ENCODE peak calls at places on chromosomes 5 and 9, in five cellular contexts. V, H, E, F and T are unnamed samples.

GRCh38 chr9:128011071-128011817 is 30.5 kb upstream of the EEIG1 start:
- DNase-seq in E (no peak), V (no peak), F (no peak), H (no peak), T (peak; percentile 24)

GRCh38 chr5:174386846-174387245 is 337.5 kb upstream of the MSX2 start:
- DNase-seq in E (no peak), H (no peak), V (no peak), F (no peak), T (no peak)

GRCh38 chr5:93874080-93874479 is 132.7 kb upstream of the POU5F2 start:
- DNase-seq in H (no peak), V (no peak), F (no peak), E (no peak), T (no peak)

GRCh38 chr5:138967806-138968448 is 92.8 kb upstream of the LRRTM2 start:
- DNase-seq in E (no peak), V (no peak), H (no peak), F (no peak), T (no peak)

GRCh38 chr5:150783422-150783928 is 4.9 kb downstream of the SMIM3 start:
- DNase-seq in H (no peak), E (peak; percentile 25), V (peak; percentile 70), F (peak; percentile 42), T (peak; percentile 98)

GRCh38 chr9:129414377-129415021 is 206.4 kb downstream of the C9orf50 start:
- DNase-seq in H (no peak), F (peak; percentile 34), E (no peak), V (peak; percentile 70), T (peak; percentile 21)

GRCh38 chr9:107929439-107929838 is 439.9 kb upstream of the KLF4 start:
- DNase-seq in V (no peak), H (peak; percentile 11), F (no peak), E (no peak), T (peak; percentile 45)

GRCh38 chr5:65142511-65143011 is 339.2 kb downstream of the ADAMTS6 start:
- DNase-seq in H (no peak), V (no peak), F (no peak), E (no peak), T (no peak)

GRCh38 chr5:143229896-143230675 is 173.4 kb downstream of the NR3C1 start:
- DNase-seq in V (no peak), E (no peak), F (no peak), H (no peak), T (no peak)

GRCh38 chr5:59037041-59037440 is 454.2 kb downstream of the RAB3C start:
- DNase-seq in V (no peak), H (no peak), F (no peak), E (no peak), T (no peak)

GRCh38 chr9:137114613-137115393 is at the start of gene DPP7:
- DNase-seq in H (peak; percentile 66), F (peak; percentile 74), V (peak; percentile 86), E (peak; percentile 59), T (peak; percentile 46)

GRCh38 chr5:37814699-37815098 is 25.1 kb downstream of the GDNF start:
- DNase-seq in V (no peak), E (no peak), H (no peak), F (no peak), T (no peak)

GRCh38 chr5:173238312-173239232 is 3.6 kb upstream of the NKX2-5 start:
- DNase-seq in E (no peak), V (no peak), F (no peak), H (no peak), T (no peak)

GRCh38 chr5:152546493-152546892 is 141.4 kb upstream of the NMUR2 start:
- DNase-seq in E (no peak), F (no peak), H (no peak), V (no peak), T (no peak)

GRCh38 chr5:138461343-138462125 is 3.7 kb upstream of the EGR1 start:
- DNase-seq in H (no peak), E (no peak), F (no peak), V (no peak), T (no peak)